ENCODE peak calls at places on chromosomes 5 and 9, in ten cellular contexts. Z, C, J, V, O, P, A, H, L and M are unnamed samples.

GRCh38 chr5:149280802-149281201 is 9.1 kb downstream of the AFAP1L1 start:
- DNase-seq in Z (no peak), C (no peak), J (no peak), V (no peak), O (no peak), P (no peak), A (no peak), H (no peak), L (no peak), M (no peak)

GRCh38 chr5:1208743-1209551 is 7.6 kb downstream of the SLC6A19 start:
- DNase-seq in Z (no peak), C (no peak), J (peak), V (no peak), O (no peak), P (no peak), A (no peak), H (peak), L (no peak), M (no peak)

GRCh38 chr5:148401604-148402003 is 17.8 kb downstream of the FBXO38 start:
- DNase-seq in Z (no peak), C (no peak), J (peak), V (no peak), O (no peak), P (no peak), A (no peak), H (no peak), L (no peak), M (no peak)

GRCh38 chr5:125835293-125836172 is 587.7 kb upstream of the GRAMD2B start:
- DNase-seq in Z (no peak), C (no peak), J (peak), V (no peak), O (peak), P (peak), A (no peak), H (peak), L (peak), M (peak)

GRCh38 chr9:100869321-100869720 is 159.2 kb upstream of the PLPPR1 start:
- DNase-seq in Z (no peak), C (no peak), J (no peak), V (no peak), O (no peak), P (no peak), A (no peak), H (no peak), L (no peak), M (no peak)

GRCh38 chr5:14834584-14835540 is 36.7 kb downstream of the ANKH start:
- DNase-seq in Z (no peak), C (no peak), J (no peak), V (no peak), O (no peak), P (no peak), A (no peak), H (no peak), L (no peak), M (no peak)

GRCh38 chr5:95440825-95441224 is 49.7 kb downstream of the FAM81B start:
- DNase-seq in Z (no peak), C (no peak), J (no peak), V (no peak), O (no peak), P (no peak), A (no peak), H (no peak), L (no peak), M (no peak)

GRCh38 chr5:151212361-151212899 is 11.5 kb downstream of the CCDC69 start:
- DNase-seq in Z (no peak), C (no peak), J (no peak), V (no peak), O (no peak), P (no peak), A (no peak), H (no peak), L (peak), M (peak)

GRCh38 chr9:117245225-117245624 is 169.6 kb downstream of the ASTN2 start:
- DNase-seq in Z (no peak), C (no peak), J (no peak), V (no peak), O (no peak), P (no peak), A (no peak), H (no peak), L (no peak), M (no peak)

GRCh38 chr9:109277451-109277850 is 43.4 kb downstream of the EPB41L4B start:
- DNase-seq in Z (no peak), C (no peak), J (no peak), V (no peak), O (no peak), P (no peak), A (no peak), H (no peak), L (no peak), M (no peak)

GRCh38 chr5:32202394-32202793 is 28.3 kb upstream of the GOLPH3 start:
- DNase-seq in Z (no peak), C (no peak), J (no peak), V (no peak), O (no peak), P (no peak), A (no peak), H (no peak), L (no peak), M (no peak)

DNA sequence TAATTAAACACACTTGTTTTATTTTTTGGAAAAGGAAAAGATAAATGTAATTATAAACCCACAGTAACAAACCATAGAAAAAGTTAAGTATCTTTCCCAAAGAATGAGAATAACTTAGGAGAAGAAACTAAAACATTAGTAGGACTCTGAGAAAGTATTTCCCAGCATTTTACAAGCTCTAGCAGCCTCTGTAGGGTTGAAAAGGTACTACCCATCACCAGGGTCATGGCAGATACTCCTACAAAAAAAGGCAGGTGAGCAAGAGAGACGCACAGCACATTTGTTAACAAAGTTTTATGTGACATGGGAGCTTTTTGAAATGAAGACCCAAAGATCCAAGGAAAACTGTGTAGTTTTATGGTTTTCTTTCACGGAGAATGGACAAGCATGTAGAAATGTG is 77.7 kb upstream of the FAM169A start:
- DNase-seq in Z (no peak), C (no peak), J (no peak), V (no peak), O (no peak), P (no peak), A (no peak), H (no peak), L (no peak), M (no peak)
- TF ChIP-seq CTCF in Z (no peak), C (peak), J (peak), V (no peak), O (no peak), P (peak), A (no peak), H (no peak), L (peak), M (no peak)

DNA sequence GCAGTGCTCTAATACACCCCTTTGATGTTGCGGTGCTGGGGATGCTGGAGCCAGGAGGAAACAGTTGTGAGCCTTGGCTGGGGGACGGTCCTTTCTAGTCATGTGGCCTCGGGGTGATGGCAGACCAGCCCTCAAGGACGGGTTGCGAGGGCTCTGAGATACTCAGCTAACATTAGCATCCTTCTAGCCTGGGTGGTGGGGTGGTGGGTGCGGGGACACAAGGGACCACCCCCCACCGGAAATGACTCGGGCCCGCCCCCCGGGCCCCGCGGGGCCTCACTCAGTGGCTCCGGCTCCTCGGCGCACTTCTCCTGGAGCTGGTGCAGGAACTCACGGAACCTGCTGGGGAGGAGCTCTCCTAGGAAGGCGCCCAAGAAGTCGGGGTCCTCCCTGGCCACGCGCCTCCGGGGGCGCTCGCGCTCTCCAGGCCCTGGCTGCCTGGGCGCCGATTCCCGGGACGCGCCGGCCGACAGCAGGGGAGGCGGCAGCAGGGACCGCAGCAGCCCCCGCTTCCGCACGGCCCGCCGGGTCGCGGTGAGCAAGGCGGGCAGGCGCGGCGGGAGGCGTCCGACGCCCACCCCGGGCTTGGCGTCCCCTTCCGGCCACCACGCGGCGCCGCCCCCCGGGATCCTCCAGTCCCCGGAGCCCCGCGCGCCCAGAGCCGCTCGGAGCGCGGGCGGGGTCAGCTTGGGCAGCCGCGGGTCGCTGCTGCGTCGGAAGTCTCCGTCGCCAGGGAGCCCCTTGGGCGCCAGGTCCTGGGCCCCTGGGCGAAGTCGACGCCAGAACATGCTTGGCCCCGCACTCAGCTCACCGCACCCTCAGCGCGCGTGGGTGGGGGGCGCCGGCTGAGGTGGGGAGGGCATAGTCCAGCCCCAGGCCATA is 873 bp downstream of the C9orf50 start:
- DNase-seq in Z (no peak), C (no peak), J (no peak), V (no peak), O (no peak), P (no peak), A (no peak), H (no peak), L (no peak), M (peak)
- TF ChIP-seq CTCF in Z (no peak), C (peak), J (peak), V (no peak), O (no peak), P (no peak), A (no peak), H (no peak), L (no peak), M (no peak)

GRCh38 chr5:10521466-10522223 is 42.2 kb upstream of the ANKRD33B start:
- DNase-seq in Z (no peak), C (no peak), J (no peak), V (no peak), O (no peak), P (peak), A (no peak), H (peak), L (no peak), M (no peak)
- TF ChIP-seq CTCF in Z (no peak), C (peak), J (peak), V (peak), O (no peak), P (peak), A (no peak), H (peak), L (peak), M (no peak)

DNA sequence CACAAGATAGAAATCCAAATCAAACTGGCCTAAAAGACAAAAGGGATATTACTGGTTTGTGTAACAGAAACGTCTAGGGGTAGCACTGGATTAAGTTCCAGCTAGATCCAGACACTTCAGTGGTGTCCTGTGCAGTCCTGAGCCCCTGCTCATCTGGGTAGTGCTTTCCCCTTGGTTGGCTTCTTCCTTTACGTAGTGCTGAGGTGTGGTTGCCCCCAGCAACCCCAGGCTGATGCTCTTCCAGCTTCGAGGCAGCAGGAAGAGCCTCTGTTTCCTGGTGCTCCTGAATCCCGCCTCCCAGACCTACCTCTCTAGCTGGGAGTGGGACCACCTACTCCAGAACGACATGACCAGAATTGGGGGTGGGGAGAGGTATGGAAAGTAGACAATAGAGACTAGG is 166.1 kb upstream of the ADRA1B start:
- DNase-seq in Z (no peak), C (no peak), J (no peak), V (no peak), O (no peak), P (no peak), A (no peak), H (no peak), L (no peak), M (no peak)
- TF ChIP-seq CTCF in Z (no peak), C (no peak), J (no peak), V (no peak), O (no peak), P (no peak), A (no peak), H (no peak), L (no peak), M (no peak)

GRCh38 chr5:160119142-160119904 is at the start of gene PWWP2A:
- DNase-seq in Z (peak), C (peak), J (peak), V (peak), O (peak), P (peak), A (peak), H (peak), L (peak), M (peak)
- TF ChIP-seq CTCF in Z (no peak), C (peak), J (peak), V (no peak), O (no peak), P (no peak), A (no peak), H (no peak), L (peak), M (no peak)

GRCh38 chr9:133351908-133352634 is 4.1 kb downstream of the RPL7A start:
- DNase-seq in Z (no peak), C (no peak), J (peak), V (no peak), O (no peak), P (no peak), A (no peak), H (peak), L (peak), M (peak)
- TF ChIP-seq CTCF in Z (no peak), C (peak), J (peak), V (no peak), O (peak), P (peak), A (no peak), H (peak), L (peak), M (peak)

GRCh38 chr5:35171108-35171507 is 59.2 kb downstream of the PRLR start:
- DNase-seq in Z (no peak), C (no peak), J (no peak), V (no peak), O (no peak), P (no peak), A (no peak), H (no peak), L (no peak), M (no peak)

GRCh38 chr5:35164860-35165542 is 65.3 kb downstream of the PRLR start:
- DNase-seq in Z (no peak), C (no peak), J (no peak), V (no peak), O (no peak), P (no peak), A (no peak), H (no peak), L (no peak), M (no peak)

GRCh38 chr5:35161637-35162248 is 68.5 kb downstream of the PRLR start:
- DNase-seq in Z (no peak), C (no peak), J (no peak), V (no peak), O (no peak), P (no peak), A (peak), H (no peak), L (no peak), M (no peak)

GRCh38 chr5:35162848-35163770 is 67.2 kb downstream of the PRLR start:
- DNase-seq in Z (no peak), C (no peak), J (no peak), V (no peak), O (no peak), P (no peak), A (peak), H (no peak), L (no peak), M (no peak)

GRCh38 chr5:35166043-35166442 is 64.2 kb downstream of the PRLR start:
- DNase-seq in Z (no peak), C (no peak), J (no peak), V (no peak), O (no peak), P (no peak), A (no peak), H (no peak), L (no peak), M (no peak)
- TF ChIP-seq CTCF in Z (no peak), C (peak), J (peak), V (peak), O (no peak), P (peak), A (no peak), H (no peak), L (peak), M (no peak)